ENCODE peak calls at places on chromosomes 2 and 18, in four cellular contexts. F, X, V and Z are unnamed samples.

GRCh38 chr2:239801404-239802100 is 223.6 kb downstream of the NDUFA10 start:
- DNase-seq in F (no peak), X (no peak), V (no peak), Z (no peak)

GRCh38 chr2:66301073-66301766 is 133.7 kb upstream of the MEIS1 start:
- DNase-seq in F (peak), X (no peak), V (no peak), Z (no peak)

GRCh38 chr2:24930768-24931167 is 10.7 kb upstream of the ADCY3 start:
- DNase-seq in F (peak), X (no peak), V (no peak), Z (no peak)

GRCh38 chr2:127577973-127578372 is 42.5 kb downstream of the MYO7B start:
- DNase-seq in F (no peak), X (no peak), V (no peak), Z (no peak)

GRCh38 chr18:66795011-66795410 is 191.1 kb upstream of the CDH19 start:
- DNase-seq in F (no peak), X (no peak), V (no peak), Z (no peak)

GRCh38 chr2:215460682-215461081 is 24.8 kb upstream of the FN1 start:
- DNase-seq in F (peak), X (peak), V (no peak), Z (no peak)

GRCh38 chr2:23135481-23136100 is 249.4 kb upstream of the KLHL29 start:
- DNase-seq in F (no peak), X (no peak), V (no peak), Z (no peak)

GRCh38 chr18:11883153-11883552 is 25.0 kb downstream of the MPPE1 start:
- DNase-seq in F (peak), X (no peak), V (no peak), Z (no peak)

GRCh38 chr18:34807106-34807796 is 97.2 kb downstream of the DTNA start:
- DNase-seq in F (no peak), X (peak), V (no peak), Z (no peak)

GRCh38 chr2:232315923-232316299 is 62.6 kb upstream of the ALPP start:
- DNase-seq in F (no peak), X (no peak), V (no peak), Z (no peak)

GRCh38 chr2:64992990-64993389 is 3.8 kb downstream of the SLC1A4 start:
- DNase-seq in F (no peak), X (no peak), V (no peak), Z (no peak)

GRCh38 chr18:61587865-61588264 is 254.6 kb downstream of the CDH20 start:
- DNase-seq in F (no peak), X (no peak), V (no peak), Z (no peak)

GRCh38 chr2:171574149-171574795 is 52.0 kb downstream of the CYBRD1 start:
- DNase-seq in F (peak), X (peak), V (peak), Z (peak)

GRCh38 chr18:24068945-24069693 is 54.6 kb downstream of the TTC39C start:
- DNase-seq in F (no peak), X (no peak), V (no peak), Z (no peak)

GRCh38 chr2:55133467-55134315 is 83.4 kb upstream of the RTN4 start:
- DNase-seq in F (peak), X (peak), V (peak), Z (no peak)

GRCh38 chr2:158723921-158724802 is 71.0 kb upstream of the DAPL1 start:
- DNase-seq in F (no peak), X (peak), V (peak), Z (peak)

GRCh38 chr2:66790651-66791181 is 355.8 kb downstream of the MEIS1 start:
- DNase-seq in F (peak), X (no peak), V (no peak), Z (no peak)

GRCh38 chr18:44696892-44697291 is 16.2 kb downstream of the SETBP1 start:
- DNase-seq in F (no peak), X (no peak), V (peak), Z (no peak)

GRCh38 chr2:12809526-12809925 is 92.8 kb downstream of the TRIB2 start:
- DNase-seq in F (no peak), X (no peak), V (no peak), Z (no peak)

GRCh38 chr2:3169106-3169870 is 208.3 kb downstream of the EIPR1 start:
- DNase-seq in F (peak), X (no peak), V (no peak), Z (no peak)
- TF ChIP-seq MAFK in F (no peak), X (no peak), V (no peak), Z (no peak)

GRCh38 chr2:48435909-48436308 is 94.0 kb upstream of the STON1 start:
- DNase-seq in F (peak), X (no peak), V (no peak), Z (no peak)
- TF ChIP-seq SMC3 in F (no peak), X (no peak), V (no peak), Z (no peak)

DNA sequence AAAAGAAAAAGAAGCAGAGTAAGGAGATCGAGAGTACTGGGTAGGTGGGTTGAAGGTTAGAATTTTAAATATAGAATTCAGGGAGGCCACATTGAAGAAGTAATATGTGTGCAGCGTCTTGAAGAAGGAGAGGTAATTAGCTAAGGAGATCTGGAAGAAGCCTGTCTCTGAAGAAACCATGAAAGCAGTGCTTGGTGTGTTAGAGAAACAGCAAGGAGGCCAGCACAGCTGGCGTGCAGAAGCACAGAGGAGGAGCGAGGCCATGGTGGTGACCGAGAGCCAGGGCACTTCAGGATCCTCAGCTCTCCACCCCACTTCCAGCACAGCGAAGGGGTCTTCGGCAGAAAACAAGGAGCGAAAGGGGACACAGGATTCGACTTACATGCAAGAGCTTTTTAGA is 305.8 kb downstream of the STK39 start:
- DNase-seq in F (no peak), X (no peak), V (peak), Z (no peak)
- TF ChIP-seq MAFK in F (no peak), X (no peak), V (no peak), Z (no peak)

GRCh38 chr18:2982452-2983172 is 30.3 kb downstream of the LPIN2 start:
- DNase-seq in F (no peak), X (peak), V (no peak), Z (no peak)
- TF ChIP-seq SMC3 in F (no peak), X (no peak), V (no peak), Z (no peak)